ENCODE peak calls at places on chromosomes 16 and 17, in nine cellular contexts. G, V, A, O, S, N, H, U and L are unnamed samples.

GRCh38 chr17:32722733-32723132 is 154.2 kb downstream of the MYO1D start:
- DNase-seq in G (no peak), V (no peak), A (no peak), O (no peak), S (no peak), N (no peak), H (no peak), U (peak; percentile 32), L (no peak)

GRCh38 chr16:4409081-4409932 is 7.1 kb downstream of the CORO7 start:
- DNase-seq in G (no peak), V (peak; percentile 30), A (no peak), O (no peak), S (no peak), N (no peak), H (no peak), U (no peak), L (no peak)

GRCh38 chr17:59752446-59752845 is 45.0 kb downstream of the VMP1 start:
- DNase-seq in G (no peak), V (no peak), A (no peak), O (no peak), S (no peak), N (peak; percentile 56), H (no peak), U (no peak), L (no peak)

GRCh38 chr17:62965149-62965648 is 836 bp upstream of the TANC2 start:
- DNase-seq in G (peak; percentile 12), V (no peak), A (no peak), O (no peak), S (no peak), N (peak; percentile 52), H (no peak), U (no peak), L (no peak)

GRCh38 chr16:87847785-87848675 is 21.3 kb downstream of the SLC7A5 start:
- DNase-seq in G (no peak), V (no peak), A (no peak), O (peak; percentile 43), S (no peak), N (no peak), H (no peak), U (no peak), L (no peak)

GRCh38 chr17:81457396-81457795 is 55.2 kb downstream of the ACTG1 start:
- DNase-seq in G (no peak), V (no peak), A (no peak), O (no peak), S (peak; percentile 17), N (no peak), H (no peak), U (no peak), L (no peak)

GRCh38 chr16:30786115-30786935 is 680 bp downstream of the ZNF629 start:
- DNase-seq in G (peak; percentile 70), V (peak; percentile 91), A (no peak), O (no peak), S (no peak), N (peak; percentile 62), H (no peak), U (peak; percentile 77), L (peak; percentile 53)

GRCh38 chr16:75138233-75138632 is 10.1 kb upstream of the ZFP1 start:
- DNase-seq in G (no peak), V (no peak), A (no peak), O (no peak), S (no peak), N (no peak), H (no peak), U (no peak), L (no peak)

GRCh38 chr16:65202461-65202860 is 80.6 kb upstream of the CDH11 start:
- DNase-seq in G (no peak), V (no peak), A (no peak), O (no peak), S (no peak), N (peak; percentile 79), H (peak; percentile 5), U (no peak), L (no peak)

GRCh38 chr16:2471016-2471652 is at the start of gene NTN3:
- DNase-seq in G (peak; percentile 78), V (peak; percentile 91), A (no peak), O (no peak), S (peak; percentile 62), N (no peak), H (no peak), U (no peak), L (peak; percentile 94)

GRCh38 chr17:64411999-64412771 is 21.5 kb upstream of the PECAM1 start:
- DNase-seq in G (peak; percentile 11), V (no peak), A (no peak), O (peak; percentile 65), S (peak; percentile 92), N (no peak), H (no peak), U (peak; percentile 16), L (peak; percentile 85)

GRCh38 chr16:57689772-57690558 is 4.6 kb upstream of the DRC7 start:
- DNase-seq in G (peak; percentile 18), V (no peak), A (no peak), O (no peak), S (peak; percentile 62), N (no peak), H (no peak), U (no peak), L (no peak)

GRCh38 chr16:30699615-30700099 is 686 bp downstream of the SRCAP start:
- DNase-seq in G (no peak), V (no peak), A (no peak), O (no peak), S (no peak), N (no peak), H (no peak), U (no peak), L (no peak)

GRCh38 chr17:40350410-40351184 is 13.9 kb downstream of the GJD3 start:
- DNase-seq in G (peak; percentile 31), V (peak; percentile 79), A (no peak), O (peak; percentile 39), S (no peak), N (no peak), H (no peak), U (peak; percentile 66), L (peak; percentile 70)
- H3K27ac ChIP-seq in G (peak overlapping the region; percentile 43), V (peak overlapping the region; percentile 99), A (no peak overlapping the region), O (no peak overlapping the region), S (no peak overlapping the region), N (no peak overlapping the region), H (peak overlapping the region; percentile 90), U (peak overlapping the region; percentile 7), L (peak overlapping the region; percentile 50)

DNA sequence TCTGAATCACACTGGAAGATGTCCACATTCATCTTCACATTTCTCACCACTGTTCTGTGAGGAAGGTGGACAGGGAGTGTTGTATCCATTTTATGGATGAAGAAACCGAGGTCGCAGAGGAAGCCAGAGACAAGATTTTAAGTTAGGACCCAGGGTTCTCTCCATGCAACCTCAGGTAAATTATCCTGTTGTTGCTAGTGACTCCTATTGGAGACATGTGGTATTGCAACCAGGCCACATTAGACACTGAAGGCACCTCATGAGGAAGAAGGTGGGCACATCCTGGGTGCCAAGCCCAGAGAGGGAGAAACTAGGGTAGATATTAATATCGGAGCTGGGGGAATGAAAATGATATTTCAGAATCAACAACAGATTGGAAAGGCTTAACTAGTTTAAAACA is 8.5 kb upstream of the WNT9B start:
- DNase-seq in G (no peak), V (no peak), A (no peak), O (no peak), S (no peak), N (no peak), H (no peak), U (no peak), L (no peak)
- TF ChIP-seq CTCF in G (peak; percentile 59), V (peak; percentile 68), A (peak; percentile 54), O (peak; percentile 27), S (peak; percentile 86), N (peak; percentile 33), H (peak; percentile 79), U (peak; percentile 73), L (peak; percentile 75)

DNA sequence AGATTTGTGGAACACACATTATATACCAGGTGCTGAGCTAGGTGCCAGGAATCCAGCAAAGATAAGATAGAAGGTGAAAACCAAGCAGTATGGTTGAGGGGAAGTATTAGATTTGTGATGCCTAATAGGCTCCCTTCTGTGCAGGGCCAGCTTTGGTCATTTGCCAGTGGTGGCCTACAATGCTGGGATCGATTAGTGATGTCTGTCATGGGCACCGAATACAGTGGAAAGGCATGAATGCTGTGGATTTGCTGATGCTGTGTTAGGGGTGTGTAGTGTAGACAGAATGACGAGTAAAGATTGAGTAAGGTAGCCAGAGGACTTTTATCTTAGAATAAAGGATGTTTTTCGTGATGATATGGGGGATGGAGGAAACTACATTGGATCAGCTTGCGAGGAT is 48.9 kb downstream of the SNX29 start:
- DNase-seq in G (no peak), V (no peak), A (no peak), O (no peak), S (no peak), N (no peak), H (no peak), U (no peak), L (no peak)
- H3K4me3 ChIP-seq in G (no peak overlapping the region), V (no peak overlapping the region), A (no peak overlapping the region), O (no peak overlapping the region), S (no peak overlapping the region), N (no peak overlapping the region), H (no peak overlapping the region), U (no peak overlapping the region), L (no peak overlapping the region)

GRCh38 chr17:46158323-46159296 is 34.6 kb downstream of the KANSL1 start:
- DNase-seq in G (no peak), V (no peak), A (no peak), O (no peak), S (no peak), N (no peak), H (no peak), U (no peak), L (peak; percentile 87)
- H3K27ac ChIP-seq in G (peak overlapping the region; percentile 49), V (no peak overlapping the region), A (no peak overlapping the region), O (peak overlapping the region; percentile 27), S (peak overlapping the region; percentile 6), N (no peak overlapping the region), H (peak overlapping the region; percentile 16), U (no peak overlapping the region), L (peak overlapping the region; percentile 86)